ENCODE peak calls at places on chromosomes 2 and 18, in six cellular contexts. A is activated naive CD8-positive, alpha-beta T cell treated with anti-CD3 and anti-CD28 coated beads, Interleukin-2, amount 50 U/mL, for 24 hours; N is KG1; V is NCI-H748 treated with DMSO at 0.1 percent for 48 hours; B is hepatocyte; S is GM12878. H is an unnamed sample.
A peak's percentile ranks its signal among the peaks of the same experiment; 100 is the strongest.

GRCh38 chr18:62030091-62030985 is 137.5 kb upstream of the RNF152 start:
- DNase-seq in A (no peak), N (no peak), V (no peak), B (no peak), S (no peak), H (peak; percentile 63)

GRCh38 chr2:228048838-228049490 is 132.5 kb downstream of the SPHKAP start:
- DNase-seq in A (no peak), N (no peak), V (peak; percentile 16), B (peak; percentile 81), S (no peak), H (no peak)

GRCh38 chr2:128286011-128286721 is 32.5 kb downstream of the HS6ST1 start:
- DNase-seq in A (no peak), N (no peak), V (no peak), B (no peak), S (no peak), H (no peak)

GRCh38 chr2:226963528-226963927 is 127.7 kb downstream of the RHBDD1 start:
- DNase-seq in A (no peak), N (no peak), V (no peak), B (peak; percentile 17), S (no peak), H (no peak)

GRCh38 chr2:131140581-131140980 is 35.4 kb downstream of the PLEKHB2 start:
- DNase-seq in A (no peak), N (no peak), V (no peak), B (no peak), S (no peak), H (no peak)

GRCh38 chr2:95317123-95317500 is 20.0 kb downstream of the KCNIP3 start:
- DNase-seq in A (no peak), N (no peak), V (no peak), B (no peak), S (no peak), H (no peak)

GRCh38 chr2:98936917-98937351 is 909 bp upstream of the CRACDL start:
- DNase-seq in A (no peak), N (no peak), V (no peak), B (no peak), S (no peak), H (no peak)

GRCh38 chr2:16148632-16149348 is 208.4 kb downstream of the MYCN start:
- DNase-seq in A (no peak), N (no peak), V (no peak), B (no peak), S (no peak), H (peak; percentile 18)

GRCh38 chr2:64644240-64645013 is 9.3 kb downstream of the SERTAD2 start:
- DNase-seq in A (peak; percentile 73), N (peak; percentile 84), V (peak; percentile 7), B (peak; percentile 88), S (no peak), H (no peak)

GRCh38 chr2:222174450-222174849 is 124.3 kb downstream of the PAX3 start:
- DNase-seq in A (no peak), N (no peak), V (no peak), B (no peak), S (no peak), H (no peak)

GRCh38 chr2:226792155-226792871 is 7.3 kb downstream of the IRS1 start:
- DNase-seq in A (no peak), N (no peak), V (no peak), B (peak; percentile 19), S (no peak), H (no peak)

GRCh38 chr2:105287692-105288091 is 41.8 kb downstream of the TGFBRAP1 start:
- DNase-seq in A (peak; percentile 25), N (peak; percentile 35), V (no peak), B (peak; percentile 46), S (peak; percentile 4), H (no peak)

GRCh38 chr2:182949572-182950189 is 83.2 kb upstream of the FRZB start:
- DNase-seq in A (no peak), N (no peak), V (no peak), B (peak; percentile 15), S (no peak), H (no peak)

GRCh38 chr2:127095367-127095641 is 11.7 kb downstream of the BIN1 start:
- DNase-seq in A (no peak), N (no peak), V (no peak), B (no peak), S (no peak), H (no peak)

GRCh38 chr2:143875295-143876199 is 644.4 kb downstream of the ZEB2 start:
- DNase-seq in A (no peak), N (no peak), V (no peak), B (no peak), S (peak; percentile 4), H (no peak)

GRCh38 chr2:16713011-16713423 is 47.4 kb upstream of the CYRIA start:
- DNase-seq in A (no peak), N (no peak), V (peak; percentile 15), B (no peak), S (no peak), H (no peak)

GRCh38 chr18:28606686-28607085 is 429.8 kb upstream of the CDH2 start:
- DNase-seq in A (no peak), N (no peak), V (no peak), B (no peak), S (no peak), H (no peak)

GRCh38 chr2:170531876-170532275 is 183.3 kb upstream of the SP5 start:
- DNase-seq in A (no peak), N (no peak), V (no peak), B (no peak), S (no peak), H (no peak)

GRCh38 chr18:58863539-58864145 is 1.0 kb upstream of the ZNF532 start:
- DNase-seq in A (peak; percentile 36), N (no peak), V (no peak), B (peak; percentile 79), S (no peak), H (peak; percentile 40)

GRCh38 chr2:73070651-73071451 is 661 bp downstream of the SFXN5 start:
- DNase-seq in A (peak; percentile 99), N (peak; percentile 89), V (peak; percentile 86), B (peak; percentile 98), S (peak; percentile 60), H (peak; percentile 90)

GRCh38 chr2:20452551-20452950 is 5.7 kb downstream of the RHOB start:
- DNase-seq in A (no peak), N (no peak), V (no peak), B (no peak), S (no peak), H (no peak)

GRCh38 chr2:240435457-240435954 is at the start of gene GPC1:
- DNase-seq in A (peak; percentile 49), N (no peak), V (peak; percentile 23), B (peak; percentile 94), S (no peak), H (no peak)

GRCh38 chr2:99615247-99615771 is 125.5 kb upstream of the REV1 start:
- DNase-seq in A (no peak), N (no peak), V (no peak), B (no peak), S (no peak), H (no peak)

GRCh38 chr2:34099377-34099776 is 500.3 kb upstream of the FAM98A start:
- DNase-seq in A (no peak), N (no peak), V (no peak), B (no peak), S (no peak), H (no peak)

GRCh38 chr2:26550276-26551015 is 72.5 kb upstream of the OTOF start:
- DNase-seq in A (no peak), N (no peak), V (no peak), B (no peak), S (no peak), H (no peak)

GRCh38 chr2:207617011-207617671 is 8.1 kb downstream of the METTL21A start:
- DNase-seq in A (no peak), N (no peak), V (no peak), B (peak; percentile 21), S (no peak), H (no peak)